ENCODE peak calls at places on chromosome 21, in six cellular contexts. K is fibroblast of lung, U is neural progenitor cell, N is A549, R is PC-9, L is PC-3. W is an unnamed sample.

GRCh38 chr21:29148535-29148934 is 18.1 kb downstream of the MAP3K7CL start:
- DNase-seq in K (peak; percentile 89), U (no peak), N (no peak), R (no peak), L (no peak), W (no peak)

GRCh38 chr21:43281661-43282357 is 113.0 kb downstream of the CRYAA start:
- DNase-seq in K (no peak), U (no peak), N (no peak), R (no peak), L (no peak), W (no peak)

GRCh38 chr21:25638634-25639166 is 358 bp upstream of the JAM2 start:
- DNase-seq in K (peak; percentile 15), U (no peak), N (no peak), R (no peak), L (no peak), W (no peak)

GRCh38 chr21:36463204-36463603 is 16.7 kb downstream of the CLDN14 start:
- DNase-seq in K (no peak), U (no peak), N (no peak), R (no peak), L (no peak), W (no peak)

GRCh38 chr21:18384771-18385170 is 18.8 kb downstream of the TMPRSS15 start:
- DNase-seq in K (no peak), U (peak; percentile 54), N (peak; percentile 2), R (no peak), L (peak; percentile 54), W (no peak)

GRCh38 chr21:14888202-14888601 is 176.6 kb downstream of the NRIP1 start:
- DNase-seq in K (no peak), U (no peak), N (no peak), R (no peak), L (no peak), W (no peak)

GRCh38 chr21:36518883-36519492 is 39.1 kb upstream of the CLDN14 start:
- DNase-seq in K (no peak), U (no peak), N (no peak), R (no peak), L (no peak), W (no peak)

GRCh38 chr21:16587671-16588379 is 858.0 kb downstream of the USP25 start:
- DNase-seq in K (peak; percentile 73), U (peak; percentile 12), N (no peak), R (no peak), L (peak; percentile 59), W (no peak)

GRCh38 chr21:37338671-37339526 is 27.7 kb upstream of the DYRK1A start:
- DNase-seq in K (peak; percentile 92), U (no peak), N (peak; percentile 93), R (peak; percentile 80), L (peak; percentile 97), W (no peak)

GRCh38 chr21:36722370-36723368 is 23.8 kb downstream of the SIM2 start:
- DNase-seq in K (no peak), U (no peak), N (no peak), R (no peak), L (no peak), W (no peak)

GRCh38 chr21:36709030-36709867 is 10.3 kb downstream of the SIM2 start:
- DNase-seq in K (no peak), U (peak; percentile 49), N (no peak), R (no peak), L (no peak), W (peak; percentile 56)

GRCh38 chr21:46618738-46619369 is 14.0 kb upstream of the S100B start:
- DNase-seq in K (peak; percentile 44), U (no peak), N (no peak), R (no peak), L (peak; percentile 9), W (no peak)

GRCh38 chr21:36162631-36163030 is 6.0 kb downstream of the DOP1B start:
- DNase-seq in K (no peak), U (no peak), N (no peak), R (no peak), L (peak; percentile 10), W (no peak)

GRCh38 chr21:33587792-33588484 is 546 bp downstream of the DONSON start:
- DNase-seq in K (peak; percentile 26), U (peak; percentile 64), N (peak; percentile 23), R (no peak), L (peak; percentile 26), W (peak; percentile 44)

GRCh38 chr21:15651172-15651571 is 78.6 kb upstream of the USP25 start:
- DNase-seq in K (peak; percentile 30), U (no peak), N (no peak), R (no peak), L (peak; percentile 16), W (no peak)

DNA sequence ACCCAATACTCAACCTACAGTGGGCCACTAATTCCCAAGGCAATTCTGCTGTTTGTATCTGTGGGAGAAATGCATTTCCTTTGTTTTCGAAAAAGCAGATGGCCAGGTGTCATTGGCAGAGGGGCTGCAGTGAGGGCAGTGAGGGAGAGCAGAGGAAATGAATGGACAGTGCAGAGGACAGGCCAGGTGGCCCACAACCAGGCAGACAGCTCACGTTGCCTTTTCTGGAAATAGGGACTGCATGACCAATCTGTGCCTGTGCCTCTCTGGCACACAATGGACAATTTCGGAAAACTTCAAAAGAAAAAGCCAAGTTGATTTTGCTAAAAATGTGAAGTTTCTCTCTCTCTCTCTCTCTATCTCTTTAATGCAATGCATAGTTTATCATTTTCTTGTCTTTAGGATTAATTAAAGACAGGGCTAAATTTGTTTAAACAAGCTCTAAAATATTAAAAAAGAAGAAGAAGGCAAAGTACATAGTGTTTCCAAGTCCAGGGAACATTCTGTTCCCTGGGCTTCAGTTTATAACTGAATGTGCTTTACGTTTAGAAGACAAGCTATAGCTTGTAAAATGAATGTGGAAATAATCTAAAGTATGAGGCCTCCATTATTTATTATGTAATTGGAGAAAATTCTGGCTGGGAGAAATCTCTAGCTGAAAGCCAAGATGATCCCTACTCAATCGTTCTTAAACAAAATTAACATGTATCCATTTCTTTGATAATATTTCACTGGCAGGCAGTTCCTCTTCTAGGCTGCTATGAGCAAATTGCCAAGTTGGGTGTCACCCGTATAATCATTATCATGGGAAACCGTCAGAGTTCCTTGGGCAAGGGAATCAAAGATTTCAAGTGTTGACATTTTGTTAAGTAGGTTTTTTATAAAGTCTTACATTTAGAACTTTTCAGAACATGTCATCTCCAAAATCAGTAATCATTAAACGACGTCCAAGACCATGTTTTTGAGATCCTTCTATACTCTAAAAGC is 52.3 kb upstream of the ETS2 start:
- DNase-seq in K (no peak), U (no peak), N (no peak), R (no peak), L (no peak), W (no peak)
- H3K4me2 ChIP-seq in K (no peak overlapping the region), U (no peak overlapping the region), N (no peak overlapping the region), R (no peak overlapping the region), L (no peak overlapping the region), W (no peak overlapping the region)

GRCh38 chr21:44950016-44950326 is 10.1 kb downstream of the SLX9 start:
- DNase-seq in K (no peak), U (no peak), N (no peak), R (no peak), L (no peak), W (no peak)
- TF ChIP-seq CTCF in K (no peak), U (no peak), N (no peak), R (peak; percentile 17), L (no peak), W (no peak)

GRCh38 chr21:44982558-44983244 is 42.9 kb downstream of the SLX9 start:
- DNase-seq in K (peak; percentile 69), U (no peak), N (peak; percentile 24), R (no peak), L (peak; percentile 11), W (no peak)
- H3K4me2 ChIP-seq in K (no peak overlapping the region), U (no peak overlapping the region), N (no peak overlapping the region), R (no peak overlapping the region), L (no peak overlapping the region), W (no peak overlapping the region)

GRCh38 chr21:41411449-41412089 is 14.5 kb upstream of the MX1 start:
- DNase-seq in K (no peak), U (no peak), N (peak; percentile 15), R (no peak), L (peak; percentile 40), W (no peak)
- TF ChIP-seq CTCF in K (no peak), U (peak; percentile 3), N (no peak), R (no peak), L (no peak), W (peak; percentile 57)

GRCh38 chr21:35016071-35016470 is 33.0 kb downstream of the RUNX1 start:
- DNase-seq in K (no peak), U (no peak), N (no peak), R (no peak), L (peak; percentile 46), W (no peak)
- H3K4me2 ChIP-seq in K (no peak overlapping the region), U (no peak overlapping the region), N (no peak overlapping the region), R (peak overlapping the region; percentile 10), L (no peak overlapping the region), W (no peak overlapping the region)

DNA sequence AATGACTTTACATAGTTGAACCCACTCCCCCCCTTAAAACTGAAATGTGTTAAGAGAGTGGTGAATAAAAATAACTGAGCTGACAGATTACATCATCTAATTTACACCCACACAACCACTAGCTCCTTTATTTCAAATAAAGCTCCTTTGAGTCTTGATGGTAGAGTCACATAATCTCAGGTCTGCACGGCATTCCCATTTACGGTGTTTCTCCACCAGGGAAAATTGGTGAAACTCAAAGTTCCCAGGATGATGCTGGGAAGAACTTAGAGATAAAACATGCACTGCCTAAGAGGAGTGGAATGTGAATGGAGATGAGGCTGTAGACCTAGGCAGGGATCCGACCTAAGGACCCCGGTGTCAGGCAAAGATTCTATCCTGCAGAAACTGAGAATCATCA is 727.8 kb upstream of the ADAMTS5 start:
- DNase-seq in K (peak; percentile 9), U (no peak), N (no peak), R (no peak), L (no peak), W (no peak)
- TF ChIP-seq CTCF in K (no peak), U (no peak), N (no peak), R (no peak), L (no peak), W (no peak)

DNA sequence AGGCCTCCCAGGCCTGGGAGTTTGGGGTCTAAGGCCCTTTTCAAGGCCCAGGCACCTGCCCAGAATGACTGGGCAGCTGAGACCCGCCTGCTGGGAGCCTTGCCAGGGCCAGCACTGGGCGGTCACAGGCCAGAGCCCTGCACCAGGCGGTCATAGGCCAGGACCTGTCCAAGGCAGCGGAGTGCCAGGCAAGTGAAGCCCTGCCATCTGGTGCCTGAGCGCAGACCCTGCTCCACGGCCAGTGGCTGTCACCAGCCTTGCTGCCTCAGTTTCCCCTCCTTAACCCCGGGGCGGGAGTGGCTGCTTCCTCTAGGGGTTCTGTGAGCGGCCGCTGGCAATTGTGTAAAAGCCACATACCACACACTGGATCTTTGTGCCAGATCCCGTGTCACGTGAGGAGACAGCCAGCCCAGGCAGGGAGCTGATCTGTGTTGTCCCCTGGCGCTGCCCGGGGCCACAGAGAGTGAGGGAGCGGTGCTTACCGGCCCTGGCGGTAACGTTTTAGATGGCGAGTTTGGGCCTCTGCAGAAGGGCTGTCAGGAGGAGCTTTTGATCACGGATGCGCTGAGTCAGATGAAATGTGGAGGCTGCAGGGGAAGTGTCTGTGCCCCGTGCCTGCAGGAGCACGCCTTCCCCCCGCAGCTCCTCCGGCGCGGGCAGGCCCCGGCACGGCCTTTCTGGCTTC is 4.6 kb downstream of the COL18A1 start:
- DNase-seq in K (peak; percentile 40), U (no peak), N (no peak), R (no peak), L (no peak), W (no peak)
- H3K4me2 ChIP-seq in K (no peak overlapping the region), U (no peak overlapping the region), N (no peak overlapping the region), R (no peak overlapping the region), L (no peak overlapping the region), W (no peak overlapping the region)

GRCh38 chr21:31873696-31874599 is 1.1 kb downstream of the HUNK start:
- DNase-seq in K (peak; percentile 25), U (peak; percentile 82), N (peak; percentile 32), R (no peak), L (peak; percentile 16), W (peak; percentile 60)
- TF ChIP-seq CTCF in K (peak; percentile 13), U (peak; percentile 79), N (peak; percentile 60), R (no peak), L (peak; percentile 50), W (peak; percentile 75)